ENCODE peak calls at places on chromosomes 16 and 17, in seven cellular contexts. One of them, this sample, is unnamed.

GRCh38 chr17:7308625-7309433 is 1.4 kb downstream of the EIF5A start:
- DNase-seq in B cell: peak; percentile 90
- DNase-seq in fibroblast of gingiva: peak; percentile 72
- DNase-seq in naive thymus-derived CD8-positive, alpha-beta T cell: peak; percentile 95
- DNase-seq in BE2C: peak; percentile 61
- DNase-seq in T-helper 9 cell: peak; percentile 80
- DNase-seq in AG09309: no peak
- DNase-seq in this sample: peak; percentile 70

GRCh38 chr17:35448214-35448898 is at the start of gene SLFN13:
- DNase-seq in T-helper 9 cell: peak; percentile 75
- DNase-seq in BE2C: no peak
- DNase-seq in AG09309: no peak
- DNase-seq in fibroblast of gingiva: peak; percentile 4
- DNase-seq in B cell: peak; percentile 89
- DNase-seq in naive thymus-derived CD8-positive, alpha-beta T cell: peak; percentile 90
- DNase-seq in this sample: peak; percentile 69

GRCh38 chr16:85104821-85105391 is 7.4 kb downstream of the CIBAR2 start:
- DNase-seq in T-helper 9 cell: no peak
- DNase-seq in B cell: peak; percentile 62
- DNase-seq in naive thymus-derived CD8-positive, alpha-beta T cell: no peak
- DNase-seq in BE2C: no peak
- DNase-seq in fibroblast of gingiva: no peak
- DNase-seq in AG09309: no peak
- DNase-seq in this sample: no peak

GRCh38 chr16:69405757-69406156 is 18.7 kb upstream of the CYB5B start:
- DNase-seq in B cell: no peak
- DNase-seq in fibroblast of gingiva: peak; percentile 65
- DNase-seq in BE2C: no peak
- DNase-seq in AG09309: no peak
- DNase-seq in T-helper 9 cell: no peak
- DNase-seq in naive thymus-derived CD8-positive, alpha-beta T cell: no peak
- DNase-seq in this sample: no peak

GRCh38 chr17:39848600-39848999 is 15.5 kb downstream of the IKZF3 start:
- DNase-seq in naive thymus-derived CD8-positive, alpha-beta T cell: no peak
- DNase-seq in fibroblast of gingiva: no peak
- DNase-seq in BE2C: no peak
- DNase-seq in AG09309: no peak
- DNase-seq in T-helper 9 cell: no peak
- DNase-seq in B cell: no peak
- DNase-seq in this sample: no peak

GRCh38 chr16:5642470-5642869 is 544.9 kb upstream of the EEF2KMT start:
- DNase-seq in fibroblast of gingiva: no peak
- DNase-seq in naive thymus-derived CD8-positive, alpha-beta T cell: no peak
- DNase-seq in AG09309: no peak
- DNase-seq in B cell: no peak
- DNase-seq in T-helper 9 cell: no peak
- DNase-seq in BE2C: no peak
- DNase-seq in this sample: no peak

GRCh38 chr17:7234100-7235012 is at the start of gene DVL2:
- DNase-seq in naive thymus-derived CD8-positive, alpha-beta T cell: peak; percentile 98
- DNase-seq in BE2C: peak; percentile 91
- DNase-seq in B cell: peak; percentile 96
- DNase-seq in fibroblast of gingiva: peak; percentile 95
- DNase-seq in T-helper 9 cell: peak; percentile 92
- DNase-seq in AG09309: peak; percentile 74
- DNase-seq in this sample: peak; percentile 95

GRCh38 chr16:10080031-10080772 is 102.0 kb downstream of the GRIN2A start:
- DNase-seq in B cell: no peak
- DNase-seq in AG09309: peak; percentile 20
- DNase-seq in T-helper 9 cell: no peak
- DNase-seq in naive thymus-derived CD8-positive, alpha-beta T cell: no peak
- DNase-seq in fibroblast of gingiva: peak; percentile 52
- DNase-seq in BE2C: no peak
- DNase-seq in this sample: no peak

GRCh38 chr17:30942311-30943079 is 20.8 kb downstream of the ADAP2 start:
- DNase-seq in T-helper 9 cell: no peak
- DNase-seq in B cell: no peak
- DNase-seq in naive thymus-derived CD8-positive, alpha-beta T cell: no peak
- DNase-seq in AG09309: no peak
- DNase-seq in fibroblast of gingiva: no peak
- DNase-seq in BE2C: no peak
- DNase-seq in this sample: no peak

GRCh38 chr17:61223725-61224124 is 175.9 kb upstream of the TBX2 start:
- DNase-seq in T-helper 9 cell: no peak
- DNase-seq in naive thymus-derived CD8-positive, alpha-beta T cell: no peak
- DNase-seq in BE2C: no peak
- DNase-seq in AG09309: no peak
- DNase-seq in fibroblast of gingiva: no peak
- DNase-seq in B cell: no peak
- DNase-seq in this sample: no peak

GRCh38 chr16:78812582-78812981 is 713.1 kb downstream of the WWOX start:
- DNase-seq in B cell: no peak
- DNase-seq in naive thymus-derived CD8-positive, alpha-beta T cell: no peak
- DNase-seq in AG09309: no peak
- DNase-seq in T-helper 9 cell: no peak
- DNase-seq in BE2C: no peak
- DNase-seq in fibroblast of gingiva: no peak
- DNase-seq in this sample: no peak

GRCh38 chr17:55458977-55459376 is 37.3 kb upstream of the MMD start:
- DNase-seq in fibroblast of gingiva: peak; percentile 70
- DNase-seq in B cell: peak; percentile 9
- DNase-seq in AG09309: no peak
- DNase-seq in T-helper 9 cell: no peak
- DNase-seq in BE2C: no peak
- DNase-seq in naive thymus-derived CD8-positive, alpha-beta T cell: no peak
- DNase-seq in this sample: no peak

GRCh38 chr17:45432405-45433113 is at the start of gene ARHGAP27:
- DNase-seq in BE2C: no peak
- DNase-seq in naive thymus-derived CD8-positive, alpha-beta T cell: peak; percentile 62
- DNase-seq in B cell: no peak
- DNase-seq in AG09309: no peak
- DNase-seq in fibroblast of gingiva: no peak
- DNase-seq in T-helper 9 cell: no peak
- DNase-seq in this sample: peak; percentile 20